ENCODE peak calls at places on chromosomes 11 and 22, in four cellular contexts. L, A, F and X are unnamed samples.

GRCh38 chr11:34468209-34468841 is 29.6 kb downstream of the CAT start:
- DNase-seq in L (peak; percentile 65), A (peak; percentile 14), F (no peak), X (peak; percentile 30)

GRCh38 chr11:69657911-69658605 is 17.1 kb downstream of the LTO1 start:
- DNase-seq in L (no peak), A (peak; percentile 33), F (peak; percentile 90), X (peak; percentile 48)

GRCh38 chr11:107819361-107820014 is 39.1 kb downstream of the SLC35F2 start:
- DNase-seq in L (no peak), A (peak; percentile 46), F (no peak), X (peak; percentile 40)

GRCh38 chr11:88231894-88232482 is 56.7 kb upstream of the RAB38 start:
- DNase-seq in L (peak; percentile 72), A (peak; percentile 40), F (peak; percentile 8), X (peak; percentile 54)

GRCh38 chr11:75508051-75508561 is 17.6 kb downstream of the GDPD5 start:
- DNase-seq in L (peak; percentile 92), A (no peak), F (no peak), X (no peak)

GRCh38 chr22:19798320-19798665 is 37.7 kb downstream of the TBX1 start:
- DNase-seq in L (no peak), A (no peak), F (no peak), X (no peak)

GRCh38 chr22:32413715-32414114 is 1.7 kb upstream of the RTCB start:
- DNase-seq in L (peak; percentile 26), A (peak; percentile 42), F (no peak), X (peak; percentile 47)

GRCh38 chr11:63858628-63859550 is 20.0 kb downstream of the MARK2 start:
- DNase-seq in L (peak; percentile 66), A (peak; percentile 90), F (no peak), X (peak; percentile 90)

GRCh38 chr11:66291706-66292542 is at the start of gene TMEM151A:
- DNase-seq in L (no peak), A (no peak), F (no peak), X (no peak)

GRCh38 chr11:123740787-123741158 is 687 bp downstream of the ZNF202 start:
- DNase-seq in L (no peak), A (no peak), F (no peak), X (peak; percentile 11)

GRCh38 chr22:43482310-43482625 is 70.5 kb downstream of the MPPED1 start:
- DNase-seq in L (no peak), A (no peak), F (no peak), X (no peak)

GRCh38 chr11:33387586-33387985 is 130.4 kb downstream of the HIPK3 start:
- DNase-seq in L (no peak), A (no peak), F (no peak), X (no peak)

GRCh38 chr11:117876341-117877119 is at the start of gene FXYD6:
- DNase-seq in L (no peak), A (no peak), F (peak; percentile 85), X (peak; percentile 74)

GRCh38 chr22:47062126-47062525 is 299.7 kb downstream of the TBC1D22A start:
- DNase-seq in L (no peak), A (no peak), F (no peak), X (no peak)

GRCh38 chr11:106156290-106156937 is 79.0 kb downstream of the AASDHPPT start:
- DNase-seq in L (peak; percentile 91), A (peak; percentile 83), F (peak; percentile 21), X (peak; percentile 89)

GRCh38 chr22:29251981-29252978 is 15.5 kb downstream of the RHBDD3 start:
- DNase-seq in L (no peak), A (no peak), F (no peak), X (no peak)

GRCh38 chr11:69553416-69554357 is 72.2 kb downstream of the LINC01488 start:
- DNase-seq in L (no peak), A (no peak), F (no peak), X (no peak)

GRCh38 chr11:32382339-32383049 is 52.8 kb downstream of the WT1 start:
- DNase-seq in L (peak; percentile 95), A (no peak), F (no peak), X (no peak)

GRCh38 chr11:118918128-118918685 is 7.5 kb downstream of the BCL9L start:
- DNase-seq in L (peak; percentile 93), A (peak; percentile 91), F (no peak), X (peak; percentile 100)

GRCh38 chr11:108672113-108672512 is 7.2 kb downstream of the DDX10 start:
- DNase-seq in L (no peak), A (peak; percentile 61), F (no peak), X (peak; percentile 39)

GRCh38 chr11:94776351-94777321 is 8.5 kb downstream of the AMOTL1 start:
- DNase-seq in L (peak; percentile 81), A (peak; percentile 74), F (no peak), X (peak; percentile 68)

GRCh38 chr11:119696378-119697157 is 32.4 kb downstream of the NECTIN1 start:
- DNase-seq in L (peak; percentile 48), A (no peak), F (no peak), X (no peak)

GRCh38 chr22:41284465-41284864 is 1.5 kb downstream of the RANGAP1 start:
- DNase-seq in L (no peak), A (no peak), F (no peak), X (no peak)

GRCh38 chr11:64594159-64594939 is 3.3 kb downstream of the SLC22A12 start:
- DNase-seq in L (no peak), A (no peak), F (no peak), X (no peak)

GRCh38 chr22:20436309-20437252 is 1.0 kb downstream of the SCARF2 start:
- DNase-seq in L (peak; percentile 51), A (peak; percentile 30), F (peak; percentile 50), X (peak; percentile 59)

GRCh38 chr22:49017769-49018330 is 809.8 kb downstream of the BRD1 start:
- DNase-seq in L (no peak), A (no peak), F (no peak), X (no peak)

GRCh38 chr22:24184057-24184798 is 2.9 kb downstream of the SUSD2 start:
- DNase-seq in L (no peak), A (no peak), F (no peak), X (no peak)

DNA sequence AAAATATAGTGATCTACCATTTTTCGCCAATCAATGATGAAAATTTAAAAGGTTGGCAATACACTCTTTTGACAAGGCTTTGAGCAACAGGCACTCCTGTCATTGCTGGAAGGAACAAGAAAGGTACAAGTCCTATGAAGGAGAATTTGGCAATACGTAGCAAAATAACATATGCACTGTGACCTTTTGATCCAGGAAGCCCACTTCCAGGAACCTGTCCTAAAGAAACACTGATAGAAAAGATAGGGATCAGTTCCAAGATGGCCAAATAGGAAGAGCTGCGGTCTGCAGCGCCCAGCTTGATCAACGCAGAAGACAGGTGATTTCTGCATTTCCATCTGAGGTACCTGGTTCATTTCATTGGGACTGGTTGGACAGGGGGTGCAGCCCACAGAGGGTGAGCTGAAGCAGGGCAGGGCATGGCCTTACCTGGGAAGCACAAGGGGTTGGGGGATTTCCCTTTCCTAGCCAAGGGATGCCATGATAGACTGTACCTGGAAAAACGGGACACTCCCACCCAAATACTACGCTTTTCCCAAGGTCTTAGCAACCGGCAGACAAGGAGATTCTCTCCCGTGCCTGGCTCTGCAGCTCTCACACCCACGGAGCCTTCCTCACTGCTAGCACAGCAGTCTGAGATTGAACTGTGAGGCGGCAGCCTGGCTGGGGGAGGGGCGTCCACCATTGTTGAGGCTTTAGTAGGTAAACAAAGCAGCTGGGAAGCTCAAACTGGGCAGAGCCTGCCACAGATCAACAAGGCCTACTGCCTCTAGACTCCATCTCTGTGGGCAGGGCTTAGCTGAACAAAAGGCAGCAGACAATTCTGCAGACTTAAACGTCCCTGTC is 69.7 kb upstream of the GALNT18 start:
- DNase-seq in L (no peak), A (no peak), F (peak; percentile 67), X (no peak)
- H3K14ac ChIP-seq in L (no peak overlapping the region), A (no peak overlapping the region), F (no peak overlapping the region), X (no peak overlapping the region)

GRCh38 chr11:126195119-126195518 is 16.3 kb downstream of the RPUSD4 start:
- DNase-seq in L (no peak), A (no peak), F (no peak), X (no peak)
- H3K4me3 ChIP-seq in L (no peak overlapping the region), A (no peak overlapping the region), F (no peak overlapping the region), X (no peak overlapping the region)

DNA sequence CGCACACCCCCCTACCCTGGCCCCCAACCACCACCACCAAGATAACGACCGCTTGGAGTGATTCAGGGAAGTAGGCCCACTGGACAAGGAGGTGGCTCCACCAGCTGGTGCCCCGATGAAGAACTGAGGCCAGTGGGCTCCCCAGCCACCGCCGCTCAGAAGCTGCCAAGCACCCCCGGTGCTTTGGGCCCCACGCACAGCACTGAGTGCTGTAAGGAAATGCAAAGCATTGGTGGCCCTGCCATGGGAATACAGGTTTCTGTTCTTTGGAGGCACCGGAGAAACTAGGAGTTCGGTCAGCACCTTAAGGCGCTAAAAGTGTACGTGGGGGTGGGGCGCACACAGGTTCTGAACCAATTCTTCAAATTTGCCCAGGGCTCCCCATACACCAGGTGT is 664 bp upstream of the PRSS23 start:
- DNase-seq in L (no peak), A (no peak), F (no peak), X (peak; percentile 67)
- H3K14ac ChIP-seq in L (peak overlapping the region; percentile 85), A (peak overlapping the region; percentile 43), F (peak overlapping the region; percentile 25), X (peak overlapping the region; percentile 2)

GRCh38 chr11:113782134-113782533 is 2.5 kb downstream of the CLDN25 start:
- DNase-seq in L (no peak), A (no peak), F (no peak), X (no peak)

GRCh38 chr11:113781682-113782081 is 2.1 kb downstream of the CLDN25 start:
- DNase-seq in L (peak; percentile 26), A (no peak), F (no peak), X (no peak)

GRCh38 chr11:113779496-113779895 is at the start of gene CLDN25:
- DNase-seq in L (no peak), A (no peak), F (no peak), X (no peak)

GRCh38 chr11:113774174-113774503 is 647 bp upstream of the ZW10 start:
- DNase-seq in L (no peak), A (no peak), F (no peak), X (no peak)

GRCh38 chr11:113778111-113778910 is 1.3 kb upstream of the CLDN25 start:
- DNase-seq in L (peak; percentile 45), A (peak; percentile 38), F (no peak), X (peak; percentile 6)
- H3K4me3 ChIP-seq in L (no peak overlapping the region), A (peak overlapping the region; percentile 3), F (no peak overlapping the region), X (no peak overlapping the region)